ENCODE peak calls at places on chromosomes 13 and 19, in five cellular contexts. U is hepatocyte, E is HL-60, D is AG09309, C is GM23338. Z is an unnamed sample.

GRCh38 chr13:89029062-89029461 is 1357.9 kb downstream of the SLITRK5 start:
- DNase-seq in U (no peak), E (no peak), D (no peak), C (no peak), Z (no peak)

GRCh38 chr19:29810504-29810871 is 1.3 kb upstream of the CCNE1 start:
- DNase-seq in U (peak; percentile 47), E (no peak), D (no peak), C (no peak), Z (peak; percentile 45)

GRCh38 chr13:77674802-77675201 is 22.7 kb upstream of the SLAIN1 start:
- DNase-seq in U (no peak), E (no peak), D (no peak), C (peak; percentile 21), Z (no peak)

GRCh38 chr19:34305221-34306058 is 51.1 kb downstream of the GARRE1 start:
- DNase-seq in U (no peak), E (no peak), D (no peak), C (no peak), Z (no peak)

GRCh38 chr19:55809381-55810058 is 22.3 kb downstream of the NLRP11 start:
- DNase-seq in U (peak; percentile 41), E (peak; percentile 50), D (peak; percentile 35), C (peak; percentile 80), Z (peak; percentile 58)

GRCh38 chr19:9735986-9736385 is 32.6 kb downstream of the ZNF846 start:
- DNase-seq in U (no peak), E (no peak), D (no peak), C (peak; percentile 56), Z (no peak)

GRCh38 chr13:59774511-59774911 is 389.2 kb downstream of the DIAPH3 start:
- DNase-seq in U (peak; percentile 22), E (no peak), D (peak; percentile 17), C (peak; percentile 30), Z (peak; percentile 77)

GRCh38 chr13:107824636-107825035 is 390.7 kb downstream of the LIG4 start:
- DNase-seq in U (no peak), E (no peak), D (no peak), C (no peak), Z (no peak)

GRCh38 chr19:39913682-39914333 is 20.6 kb downstream of the FCGBP start:
- DNase-seq in U (peak; percentile 3), E (no peak), D (no peak), C (no peak), Z (no peak)

GRCh38 chr19:19276386-19276785 is 3.3 kb upstream of the TM6SF2 start:
- DNase-seq in U (peak; percentile 64), E (no peak), D (peak; percentile 48), C (no peak), Z (peak; percentile 86)

GRCh38 chr13:79445968-79446645 is 34.8 kb upstream of the NDFIP2 start:
- DNase-seq in U (no peak), E (no peak), D (no peak), C (peak; percentile 74), Z (no peak)

GRCh38 chr19:57613941-57614743 is at the start of gene ZNF134:
- DNase-seq in U (peak; percentile 95), E (peak; percentile 91), D (peak; percentile 44), C (peak; percentile 97), Z (peak; percentile 92)

GRCh38 chr19:13865578-13866462 is 11.1 kb upstream of the NANOS3 start:
- DNase-seq in U (no peak), E (no peak), D (no peak), C (no peak), Z (no peak)

GRCh38 chr13:97274782-97275252 is 52.7 kb downstream of the MBNL2 start:
- DNase-seq in U (no peak), E (no peak), D (no peak), C (no peak), Z (peak; percentile 81)

GRCh38 chr19:33293255-33294057 is 8.9 kb downstream of the CEBPA start:
- DNase-seq in U (peak; percentile 80), E (peak; percentile 80), D (peak; percentile 73), C (no peak), Z (peak; percentile 86)

GRCh38 chr19:19488875-19489690 is 26.3 kb downstream of the TSSK6 start:
- DNase-seq in U (peak; percentile 93), E (peak; percentile 96), D (peak; percentile 87), C (peak; percentile 99), Z (peak; percentile 97)

GRCh38 chr13:41034862-41035261 is 15.7 kb upstream of the ELF1 start:
- DNase-seq in U (no peak), E (no peak), D (no peak), C (no peak), Z (no peak)

GRCh38 chr13:63517376-63517775 is 2101.7 kb upstream of the PCDH20 start:
- DNase-seq in U (no peak), E (no peak), D (peak; percentile 29), C (no peak), Z (peak; percentile 95)

GRCh38 chr13:21637296-21637695 is 33.3 kb upstream of the MICU2 start:
- DNase-seq in U (peak; percentile 43), E (peak; percentile 43), D (no peak), C (peak; percentile 10), Z (peak; percentile 49)

GRCh38 chr19:19628499-19629134 is 597 bp upstream of the LPAR2 start:
- DNase-seq in U (peak; percentile 84), E (peak; percentile 81), D (no peak), C (peak; percentile 96), Z (peak; percentile 78)

GRCh38 chr13:34290661-34291060 is 472.7 kb downstream of the RFC3 start:
- DNase-seq in U (no peak), E (no peak), D (no peak), C (no peak), Z (no peak)

GRCh38 chr19:49347835-49348234 is 12.6 kb downstream of the CD37 start:
- DNase-seq in U (peak; percentile 23), E (no peak), D (peak; percentile 47), C (peak; percentile 85), Z (peak; percentile 85)

GRCh38 chr19:1262687-1263123 is 6.4 kb upstream of the CIRBP start:
- DNase-seq in U (no peak), E (no peak), D (no peak), C (peak; percentile 64), Z (no peak)

GRCh38 chr13:42594577-42595571 is 20.9 kb downstream of the TNFSF11 start:
- DNase-seq in U (peak; percentile 87), E (peak; percentile 21), D (peak; percentile 33), C (peak; percentile 89), Z (peak; percentile 96)

GRCh38 chr13:90008707-90009149 is 1338.8 kb upstream of the MIR17HG start:
- DNase-seq in U (no peak), E (no peak), D (no peak), C (peak; percentile 44), Z (no peak)

DNA sequence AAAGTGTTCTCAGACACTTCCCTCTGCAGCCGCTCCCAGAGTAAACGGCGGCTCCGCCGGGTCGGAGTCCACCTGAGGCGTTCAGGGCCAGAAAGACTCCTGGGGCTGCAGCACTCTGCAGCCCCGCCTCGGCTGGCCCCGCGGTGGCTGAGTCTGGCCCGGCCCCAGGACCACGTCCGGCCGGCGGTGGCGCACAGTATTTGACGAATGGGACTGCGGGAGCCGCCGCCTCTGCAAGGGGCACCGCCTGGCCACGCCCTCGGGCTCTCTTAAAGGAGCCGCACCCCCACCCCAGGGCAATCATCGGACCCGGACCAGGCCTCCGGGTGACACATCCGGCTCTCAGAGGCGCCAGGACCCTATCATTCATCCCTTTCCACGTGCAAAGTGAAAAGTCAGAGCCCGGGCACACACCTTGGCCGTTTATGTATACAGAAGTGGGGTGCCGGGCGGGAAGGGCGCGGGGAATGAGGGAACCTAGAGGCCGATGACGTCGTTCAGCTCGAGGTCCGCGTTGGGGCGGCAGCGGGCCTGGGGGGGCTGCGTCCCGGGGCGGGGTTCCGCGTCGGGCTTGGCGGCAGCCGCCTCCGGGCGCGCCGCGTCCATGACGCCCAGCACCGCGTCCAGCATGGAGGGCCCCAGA is 1.2 kb upstream of the LENG9 start:
- DNase-seq in U (peak; percentile 96), E (no peak), D (no peak), C (peak; percentile 98), Z (peak; percentile 86)
- TF ChIP-seq CTCF in U (no peak), E (no peak), D (no peak), C (no peak), Z (no peak)

GRCh38 chr13:92802776-92803175 is 423.8 kb upstream of the GPC6 start:
- DNase-seq in U (no peak), E (no peak), D (no peak), C (no peak), Z (no peak)
- H3K4me3 ChIP-seq in U (no peak overlapping the region), E (no peak overlapping the region), D (no peak overlapping the region), C (no peak overlapping the region), Z (no peak overlapping the region)

GRCh38 chr19:42113641-42114348 is 18.5 kb downstream of the POU2F2 start:
- DNase-seq in U (peak; percentile 67), E (no peak), D (peak; percentile 91), C (peak; percentile 65), Z (peak; percentile 90)
- TF ChIP-seq CTCF in U (no peak), E (no peak), D (peak; percentile 36), C (peak; percentile 45), Z (peak; percentile 45)

GRCh38 chr13:49368688-49369087 is 75.2 kb downstream of the CAB39L start:
- DNase-seq in U (no peak), E (no peak), D (no peak), C (no peak), Z (no peak)
- H3K4me3 ChIP-seq in U (no peak overlapping the region), E (no peak overlapping the region), D (no peak overlapping the region), C (peak overlapping the region; percentile 11), Z (no peak overlapping the region)

DNA sequence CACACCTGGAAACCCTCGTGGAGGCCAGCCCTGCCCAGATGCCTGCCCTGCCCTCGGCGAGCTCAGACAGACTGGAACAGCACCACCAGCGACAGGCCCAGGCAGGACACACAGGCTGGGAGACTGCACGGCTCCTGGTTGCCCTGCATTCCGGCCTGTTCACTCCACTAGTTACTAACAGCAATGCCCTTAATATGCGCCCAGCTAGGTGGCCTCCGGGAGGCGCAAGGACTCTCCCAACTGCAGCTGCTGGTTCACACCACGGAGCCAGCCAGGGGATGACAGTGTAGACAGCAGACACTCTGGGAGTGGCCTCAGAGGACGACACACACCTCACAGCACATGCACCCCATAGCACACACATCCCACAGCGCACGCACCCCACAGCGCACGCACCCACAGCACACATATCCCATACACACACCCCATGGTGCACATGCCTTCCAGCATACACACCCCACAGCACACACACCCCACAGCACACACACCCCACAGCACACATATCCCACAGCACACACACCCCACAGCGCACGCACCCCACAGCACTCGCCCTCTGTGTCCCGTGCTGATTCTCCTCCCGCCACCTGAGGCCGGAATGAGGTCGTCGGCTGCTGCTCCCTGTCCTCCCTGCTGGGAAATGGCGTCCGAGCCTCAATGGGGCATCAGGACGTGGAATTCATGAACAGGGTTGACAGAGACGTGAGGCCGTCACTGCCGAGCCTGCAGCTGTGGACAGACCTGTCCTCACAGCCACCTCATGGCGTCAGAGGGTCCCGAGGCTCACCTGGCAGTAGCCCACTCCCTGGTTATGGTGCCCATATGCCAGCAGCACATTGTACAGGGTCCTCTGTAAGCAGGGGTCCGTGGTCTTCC is 13.6 kb downstream of the GRTP1 start:
- DNase-seq in U (no peak), E (no peak), D (no peak), C (no peak), Z (no peak)
- TF ChIP-seq CTCF in U (no peak), E (no peak), D (peak; percentile 6), C (peak; percentile 17), Z (peak; percentile 18)